ENCODE peak calls at places on chromosome 21, in four cellular contexts. One of them, this sample, is unnamed.

GRCh38 chr21:43864313-43864805 is 664 bp upstream of the AGPAT3 start:
- DNase-seq in H9: peak
- DNase-seq in IMR-90: peak
- DNase-seq in H1: peak
- DNase-seq in this sample: peak

GRCh38 chr21:31945116-31945515 is 72.3 kb downstream of the HUNK start:
- DNase-seq in H9: no peak
- DNase-seq in H1: no peak
- DNase-seq in IMR-90: no peak
- DNase-seq in this sample: no peak

GRCh38 chr21:22791986-22792560 is 1793.9 kb downstream of the NCAM2 start:
- DNase-seq in H9: no peak
- DNase-seq in IMR-90: peak
- DNase-seq in H1: no peak
- DNase-seq in this sample: peak

GRCh38 chr21:16678479-16678878 is 834.4 kb upstream of the CXADR start:
- DNase-seq in H9: no peak
- DNase-seq in IMR-90: no peak
- DNase-seq in H1: no peak
- DNase-seq in this sample: no peak

GRCh38 chr21:43643193-43643592 is 16.1 kb downstream of the HSF2BP start:
- DNase-seq in H9: no peak
- DNase-seq in IMR-90: no peak
- DNase-seq in H1: no peak
- DNase-seq in this sample: no peak

GRCh38 chr21:36845790-36846189 is 120.7 kb downstream of the HLCS start:
- DNase-seq in H1: no peak
- DNase-seq in H9: no peak
- DNase-seq in IMR-90: no peak
- DNase-seq in this sample: no peak

GRCh38 chr21:15063821-15064575 is 802 bp downstream of the NRIP1 start:
- DNase-seq in H1: peak
- DNase-seq in IMR-90: no peak
- DNase-seq in H9: peak
- DNase-seq in this sample: peak

GRCh38 chr21:28932717-28933116 is 60.0 kb downstream of the LTN1 start:
- DNase-seq in H9: no peak
- DNase-seq in H1: no peak
- DNase-seq in IMR-90: no peak
- DNase-seq in this sample: no peak

GRCh38 chr21:18950045-18950740 is 546.6 kb upstream of the TMPRSS15 start:
- DNase-seq in H1: no peak
- DNase-seq in IMR-90: no peak
- DNase-seq in H9: no peak
- DNase-seq in this sample: no peak

GRCh38 chr21:42855143-42855936 is 24.0 kb downstream of the WDR4 start:
- DNase-seq in IMR-90: no peak
- DNase-seq in H9: no peak
- DNase-seq in H1: no peak
- DNase-seq in this sample: no peak

GRCh38 chr21:16194851-16195251 is 465.1 kb downstream of the USP25 start:
- DNase-seq in H1: no peak
- DNase-seq in IMR-90: peak
- DNase-seq in H9: no peak
- DNase-seq in this sample: no peak

GRCh38 chr21:24223625-24224024 is 1383.7 kb downstream of the MRPL39 start:
- DNase-seq in H1: no peak
- DNase-seq in H9: no peak
- DNase-seq in IMR-90: peak
- DNase-seq in this sample: no peak

DNA sequence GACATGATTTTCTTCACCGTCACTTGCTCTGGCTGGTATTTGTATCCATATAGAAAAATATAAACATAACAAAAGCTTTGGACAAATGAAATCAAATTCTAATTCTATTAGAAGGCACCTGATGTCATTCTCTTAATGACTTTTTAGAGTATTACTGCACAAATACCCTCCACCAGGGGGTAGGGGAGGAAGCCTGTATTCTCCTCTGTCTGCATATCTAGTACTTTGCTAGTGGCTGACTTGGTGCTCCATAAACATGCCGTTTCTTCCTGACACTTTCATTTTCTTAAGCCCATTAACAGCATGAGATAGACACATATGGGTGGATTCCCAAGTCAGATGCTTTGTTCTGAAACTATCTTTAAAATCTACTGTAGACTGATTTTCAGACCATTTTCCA is 20.6 kb upstream of the KCNJ15 start:
- DNase-seq in H9: no peak
- DNase-seq in IMR-90: no peak
- DNase-seq in H1: no peak
- DNase-seq in this sample: peak
- H3K56ac ChIP-seq in H9: no peak
- H3K56ac ChIP-seq in IMR-90: no peak
- H3K56ac ChIP-seq in H1: no peak
- H3K56ac ChIP-seq in this sample: no peak

GRCh38 chr21:45356251-45356650 is 48.7 kb upstream of the COL18A1 start:
- DNase-seq in IMR-90: no peak
- DNase-seq in H9: no peak
- DNase-seq in H1: no peak
- DNase-seq in this sample: no peak

GRCh38 chr21:45358261-45358670 is 46.7 kb upstream of the COL18A1 start:
- DNase-seq in IMR-90: no peak
- DNase-seq in H9: no peak
- DNase-seq in H1: no peak
- DNase-seq in this sample: no peak

GRCh38 chr21:45358711-45359310 is 46.2 kb upstream of the COL18A1 start:
- DNase-seq in H1: no peak
- DNase-seq in IMR-90: no peak
- DNase-seq in H9: no peak
- DNase-seq in this sample: no peak

GRCh38 chr21:45356653-45357435 is 48.1 kb upstream of the COL18A1 start:
- DNase-seq in H9: no peak
- DNase-seq in IMR-90: no peak
- DNase-seq in H1: no peak
- DNase-seq in this sample: peak

DNA sequence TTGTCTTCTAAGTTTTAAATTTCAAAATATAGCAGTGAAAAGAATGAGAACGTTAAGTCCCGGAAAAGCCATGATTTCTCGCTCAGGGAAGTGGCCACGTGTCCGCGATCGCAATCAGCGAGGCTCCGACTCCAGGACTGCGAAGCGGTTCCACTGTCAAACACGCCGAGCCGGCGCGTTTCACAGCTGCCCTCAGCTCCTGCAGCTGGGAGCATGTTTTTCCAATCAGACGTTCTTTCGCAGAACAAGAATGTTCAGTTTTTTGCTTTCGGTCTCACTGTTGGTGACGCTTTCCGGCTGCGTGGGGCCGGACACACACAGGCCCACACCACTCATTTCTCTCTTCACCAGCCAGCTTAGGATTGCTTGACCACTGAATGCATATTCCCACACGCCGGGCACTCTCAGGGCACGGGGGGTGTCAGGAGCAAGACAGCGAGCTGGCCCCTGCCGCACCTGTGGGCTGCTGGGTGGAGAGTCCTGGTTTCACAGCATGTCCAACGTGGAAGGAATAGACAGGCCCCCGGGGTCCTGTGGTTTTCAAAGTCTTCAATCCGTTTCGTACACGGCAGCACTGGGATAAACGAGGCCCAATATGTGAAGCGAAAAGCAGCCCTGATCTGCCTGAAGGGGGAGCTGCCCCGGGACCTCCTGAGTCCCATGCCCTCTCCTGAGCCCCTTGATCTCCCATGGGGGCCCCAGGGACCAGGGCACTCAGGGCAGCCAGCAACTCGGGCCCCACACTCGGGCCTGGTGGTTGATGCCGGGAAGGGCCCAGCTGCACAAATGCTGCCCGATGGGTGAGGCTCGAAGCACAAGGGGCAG is 47.3 kb upstream of the COL18A1 start:
- DNase-seq in H9: no peak
- DNase-seq in IMR-90: no peak
- DNase-seq in H1: no peak
- DNase-seq in this sample: no peak
- H3K27ac ChIP-seq in H9: no peak
- H3K27ac ChIP-seq in IMR-90: no peak
- H3K27ac ChIP-seq in H1: no peak
- H3K27ac ChIP-seq in this sample: no peak

GRCh38 chr21:41509733-41510132 is 1.8 kb upstream of the TMPRSS2 start:
- DNase-seq in H1: no peak
- DNase-seq in IMR-90: no peak
- DNase-seq in H9: no peak
- DNase-seq in this sample: no peak
- H3K56ac ChIP-seq in H1: no peak
- H3K56ac ChIP-seq in IMR-90: no peak
- H3K56ac ChIP-seq in H9: no peak
- H3K56ac ChIP-seq in this sample: no peak

GRCh38 chr21:34936874-34937563 is 112.1 kb downstream of the RUNX1 start:
- DNase-seq in IMR-90: no peak
- DNase-seq in H1: no peak
- DNase-seq in H9: no peak
- DNase-seq in this sample: no peak

GRCh38 chr21:34938079-34938764 is 110.9 kb downstream of the RUNX1 start:
- DNase-seq in H1: no peak
- DNase-seq in H9: no peak
- DNase-seq in IMR-90: peak
- DNase-seq in this sample: no peak

GRCh38 chr21:34942911-34943310 is 106.2 kb downstream of the RUNX1 start:
- DNase-seq in H1: no peak
- DNase-seq in IMR-90: no peak
- DNase-seq in H9: no peak
- DNase-seq in this sample: no peak

GRCh38 chr21:34941162-34941561 is 107.9 kb downstream of the RUNX1 start:
- DNase-seq in H1: no peak
- DNase-seq in IMR-90: no peak
- DNase-seq in H9: no peak
- DNase-seq in this sample: peak

DNA sequence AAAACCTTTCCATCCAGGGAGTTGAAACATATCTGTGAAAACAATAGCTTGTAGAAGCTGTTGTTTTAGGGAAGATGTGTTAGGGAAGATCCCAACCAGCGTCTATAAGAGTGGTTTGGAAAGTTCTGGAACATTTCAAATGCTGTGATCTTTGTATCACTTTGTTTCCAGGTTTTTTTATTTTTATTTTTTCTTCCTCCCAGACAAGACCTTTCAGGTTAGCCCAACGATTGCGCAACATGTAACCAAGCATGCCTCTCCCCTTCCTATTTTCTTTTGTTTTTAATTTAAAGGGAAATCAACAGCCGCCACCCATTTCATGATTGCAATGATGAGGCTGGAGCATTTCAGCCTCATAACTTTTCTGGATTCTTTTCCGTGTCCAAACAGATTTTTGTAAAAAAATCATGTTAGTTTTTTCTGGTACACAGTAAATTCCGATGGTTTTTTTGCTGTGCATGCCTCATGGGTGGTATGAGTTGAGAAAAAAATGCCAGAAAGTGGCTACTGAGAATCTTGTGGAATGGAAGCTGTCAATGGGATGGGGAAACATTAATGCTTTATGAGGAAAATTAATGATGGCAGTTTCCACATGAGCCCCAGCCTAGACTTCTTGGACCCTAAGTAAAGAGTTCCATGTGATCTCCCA is 109.3 kb downstream of the RUNX1 start:
- DNase-seq in H1: no peak
- DNase-seq in IMR-90: no peak
- DNase-seq in H9: no peak
- DNase-seq in this sample: no peak
- H3K27ac ChIP-seq in H1: no peak
- H3K27ac ChIP-seq in IMR-90: no peak
- H3K27ac ChIP-seq in H9: no peak
- H3K27ac ChIP-seq in this sample: no peak

DNA sequence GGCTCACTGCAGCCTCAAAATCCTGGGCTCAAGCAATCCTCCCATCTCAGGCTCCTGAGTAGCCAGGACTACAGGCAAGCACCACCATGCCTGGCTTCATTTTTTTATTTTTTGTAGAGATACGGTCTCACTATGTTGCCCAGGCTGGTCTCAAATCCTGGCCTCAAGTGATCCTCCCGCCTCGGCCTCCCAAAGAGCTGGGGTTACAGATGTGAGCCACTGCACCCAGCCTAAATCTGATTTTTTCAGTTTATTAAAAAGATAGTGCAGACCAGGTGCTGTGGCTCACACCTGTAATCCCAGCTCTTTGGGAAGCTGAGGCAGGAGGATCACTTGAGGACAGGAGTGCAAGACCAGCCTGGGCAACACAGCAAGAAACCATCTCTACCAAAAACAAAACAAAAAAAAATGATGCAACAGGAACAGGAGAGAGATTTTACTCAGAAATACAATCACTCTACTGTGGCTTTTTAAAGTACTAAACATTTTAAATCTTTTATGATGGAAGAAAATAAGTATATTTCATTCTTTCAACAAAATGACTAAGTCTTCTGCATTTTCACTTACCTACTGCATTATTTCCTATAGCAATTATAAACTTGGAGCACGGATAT is 1.9 kb downstream of the PSMG1 start:
- DNase-seq in IMR-90: no peak
- DNase-seq in H1: no peak
- DNase-seq in H9: no peak
- DNase-seq in this sample: no peak
- H3K56ac ChIP-seq in IMR-90: no peak
- H3K56ac ChIP-seq in H1: no peak
- H3K56ac ChIP-seq in H9: no peak
- H3K56ac ChIP-seq in this sample: no peak

GRCh38 chr21:25838809-25839208 is 104.0 kb downstream of the GABPA start:
- DNase-seq in H9: no peak
- DNase-seq in IMR-90: peak
- DNase-seq in H1: no peak
- DNase-seq in this sample: no peak
- H3K27ac ChIP-seq in H9: no peak
- H3K27ac ChIP-seq in IMR-90: no peak
- H3K27ac ChIP-seq in H1: no peak
- H3K27ac ChIP-seq in this sample: no peak

GRCh38 chr21:26591543-26591942 is 18.5 kb upstream of the CYYR1 start:
- DNase-seq in H1: no peak
- DNase-seq in IMR-90: no peak
- DNase-seq in H9: no peak
- DNase-seq in this sample: no peak
- H3K56ac ChIP-seq in H1: no peak
- H3K56ac ChIP-seq in IMR-90: no peak
- H3K56ac ChIP-seq in H9: no peak
- H3K56ac ChIP-seq in this sample: no peak

GRCh38 chr21:44931137-44931500 is 8.7 kb upstream of the SLX9 start:
- DNase-seq in H9: peak
- DNase-seq in IMR-90: no peak
- DNase-seq in H1: no peak
- DNase-seq in this sample: no peak
- H3K27ac ChIP-seq in H9: no peak
- H3K27ac ChIP-seq in IMR-90: no peak
- H3K27ac ChIP-seq in H1: no peak
- H3K27ac ChIP-seq in this sample: no peak

This sample was measured in mesendoderm.